ENCODE peak calls at places on chromosomes 3 and 15, in eight cellular contexts. One of them, this sample, is unnamed.

GRCh38 chr3:2130726-2131125 is 32.1 kb downstream of the CNTN4 start:
- DNase-seq in astrocyte: no peak
- DNase-seq in BJ: no peak
- DNase-seq in K562: no peak
- DNase-seq in PC-9: no peak
- DNase-seq in colonic mucosa: no peak
- DNase-seq in fibroblast of lung: no peak
- DNase-seq in mammary epithelial cell: no peak
- DNase-seq in this sample: no peak

GRCh38 chr3:183812746-183813445 is 12.5 kb downstream of the MAP6D1 start:
- DNase-seq in astrocyte: no peak
- DNase-seq in BJ: no peak
- DNase-seq in K562: no peak
- DNase-seq in PC-9: no peak
- DNase-seq in colonic mucosa: no peak
- DNase-seq in fibroblast of lung: no peak
- DNase-seq in mammary epithelial cell: no peak
- DNase-seq in this sample: no peak

GRCh38 chr3:44833394-44833793 is 28.3 kb upstream of the TMEM42 start:
- DNase-seq in astrocyte: no peak
- DNase-seq in BJ: no peak
- DNase-seq in K562: no peak
- DNase-seq in PC-9: no peak
- DNase-seq in colonic mucosa: no peak
- DNase-seq in fibroblast of lung: no peak
- DNase-seq in mammary epithelial cell: no peak
- DNase-seq in this sample: no peak

GRCh38 chr3:98890181-98890882 is 11.2 kb downstream of the DCBLD2 start:
- DNase-seq in astrocyte: no peak
- DNase-seq in BJ: no peak
- DNase-seq in K562: no peak
- DNase-seq in PC-9: no peak
- DNase-seq in colonic mucosa: no peak
- DNase-seq in fibroblast of lung: peak
- DNase-seq in mammary epithelial cell: no peak
- DNase-seq in this sample: no peak

GRCh38 chr3:48466386-48467109 is 20.0 kb downstream of the ATRIP start:
- DNase-seq in astrocyte: no peak
- DNase-seq in BJ: no peak
- DNase-seq in K562: no peak
- DNase-seq in PC-9: no peak
- DNase-seq in colonic mucosa: no peak
- DNase-seq in fibroblast of lung: no peak
- DNase-seq in mammary epithelial cell: no peak
- DNase-seq in this sample: peak

GRCh38 chr3:141448606-141449216 is 38.1 kb upstream of the RASA2 start:
- DNase-seq in astrocyte: peak
- DNase-seq in BJ: no peak
- DNase-seq in K562: no peak
- DNase-seq in PC-9: no peak
- DNase-seq in colonic mucosa: no peak
- DNase-seq in fibroblast of lung: peak
- DNase-seq in mammary epithelial cell: no peak
- DNase-seq in this sample: no peak

GRCh38 chr3:109927161-109927560 is 589.8 kb upstream of the DPPA4 start:
- DNase-seq in astrocyte: peak
- DNase-seq in BJ: peak
- DNase-seq in K562: no peak
- DNase-seq in PC-9: peak
- DNase-seq in colonic mucosa: no peak
- DNase-seq in fibroblast of lung: peak
- DNase-seq in mammary epithelial cell: peak
- DNase-seq in this sample: no peak

GRCh38 chr3:158847885-158848284 is 46.0 kb downstream of the MFSD1 start:
- DNase-seq in astrocyte: no peak
- DNase-seq in BJ: no peak
- DNase-seq in K562: no peak
- DNase-seq in PC-9: no peak
- DNase-seq in colonic mucosa: no peak
- DNase-seq in fibroblast of lung: no peak
- DNase-seq in mammary epithelial cell: no peak
- DNase-seq in this sample: no peak

GRCh38 chr3:48952510-48953118 is 34.0 kb downstream of the ARIH2 start:
- DNase-seq in astrocyte: no peak
- DNase-seq in BJ: no peak
- DNase-seq in K562: no peak
- DNase-seq in PC-9: no peak
- DNase-seq in colonic mucosa: peak
- DNase-seq in fibroblast of lung: no peak
- DNase-seq in mammary epithelial cell: peak
- DNase-seq in this sample: no peak

GRCh38 chr3:122513386-122514122 is 1.2 kb downstream of the KPNA1 start:
- DNase-seq in astrocyte: peak
- DNase-seq in BJ: peak
- DNase-seq in K562: no peak
- DNase-seq in PC-9: peak
- DNase-seq in colonic mucosa: no peak
- DNase-seq in fibroblast of lung: no peak
- DNase-seq in mammary epithelial cell: no peak
- DNase-seq in this sample: no peak

GRCh38 chr3:23004971-23005370 is 198.2 kb upstream of the UBE2E2 start:
- DNase-seq in astrocyte: peak
- DNase-seq in BJ: no peak
- DNase-seq in K562: no peak
- DNase-seq in PC-9: peak
- DNase-seq in colonic mucosa: no peak
- DNase-seq in fibroblast of lung: peak
- DNase-seq in mammary epithelial cell: peak
- DNase-seq in this sample: no peak

GRCh38 chr15:83992356-83993031 is 243.1 kb upstream of the GOLGA6L4 start:
- DNase-seq in astrocyte: no peak
- DNase-seq in BJ: no peak
- DNase-seq in K562: no peak
- DNase-seq in PC-9: no peak
- DNase-seq in colonic mucosa: no peak
- DNase-seq in fibroblast of lung: no peak
- DNase-seq in mammary epithelial cell: no peak
- DNase-seq in this sample: no peak

GRCh38 chr3:13268120-13268519 is 152.0 kb downstream of the NUP210 start:
- DNase-seq in astrocyte: no peak
- DNase-seq in BJ: no peak
- DNase-seq in K562: no peak
- DNase-seq in PC-9: no peak
- DNase-seq in colonic mucosa: no peak
- DNase-seq in fibroblast of lung: no peak
- DNase-seq in mammary epithelial cell: no peak
- DNase-seq in this sample: no peak

GRCh38 chr3:188554404-188554803 is 400.4 kb downstream of the LPP start:
- DNase-seq in astrocyte: peak
- DNase-seq in BJ: no peak
- DNase-seq in K562: no peak
- DNase-seq in PC-9: no peak
- DNase-seq in colonic mucosa: no peak
- DNase-seq in fibroblast of lung: peak
- DNase-seq in mammary epithelial cell: peak
- DNase-seq in this sample: peak

GRCh38 chr3:186544281-186544680 is at the start of gene CRYGS:
- DNase-seq in astrocyte: no peak
- DNase-seq in BJ: no peak
- DNase-seq in K562: no peak
- DNase-seq in PC-9: no peak
- DNase-seq in colonic mucosa: no peak
- DNase-seq in fibroblast of lung: no peak
- DNase-seq in mammary epithelial cell: no peak
- DNase-seq in this sample: no peak

GRCh38 chr15:25170781-25171110 is 216.0 kb downstream of the SNRPN start:
- DNase-seq in astrocyte: no peak
- DNase-seq in BJ: no peak
- DNase-seq in K562: no peak
- DNase-seq in PC-9: no peak
- DNase-seq in colonic mucosa: no peak
- DNase-seq in fibroblast of lung: no peak
- DNase-seq in mammary epithelial cell: no peak
- DNase-seq in this sample: no peak
- H3K4me3 ChIP-seq in astrocyte: no peak
- H3K4me3 ChIP-seq in BJ: no peak
- H3K4me3 ChIP-seq in K562: no peak
- H3K4me3 ChIP-seq in PC-9: no peak
- H3K4me3 ChIP-seq in colonic mucosa: no peak
- H3K4me3 ChIP-seq in fibroblast of lung: no peak
- H3K4me3 ChIP-seq in mammary epithelial cell: no peak
- H3K4me3 ChIP-seq in this sample: no peak

DNA sequence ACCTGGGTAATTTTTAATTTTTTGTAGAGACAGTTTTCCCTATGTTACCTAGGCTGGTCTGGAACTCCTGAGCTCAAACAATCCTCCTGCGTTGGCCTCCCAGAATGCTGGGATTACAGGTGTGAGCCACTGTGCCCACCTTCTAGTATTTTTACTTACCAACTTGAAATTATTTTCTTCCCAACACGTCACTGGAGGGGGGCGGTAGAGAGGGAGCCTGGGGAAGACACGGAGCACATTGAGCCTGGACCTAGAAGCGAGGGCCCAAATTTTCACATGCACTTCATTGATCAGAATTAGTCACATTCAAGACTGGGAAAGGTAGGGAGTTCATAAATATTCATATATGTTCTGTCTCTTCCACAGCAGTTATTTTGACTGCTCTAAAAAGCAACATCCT is 98.5 kb downstream of the STRIT1 start:
- DNase-seq in astrocyte: no peak
- DNase-seq in BJ: no peak
- DNase-seq in K562: no peak
- DNase-seq in PC-9: no peak
- DNase-seq in colonic mucosa: no peak
- DNase-seq in fibroblast of lung: no peak
- DNase-seq in mammary epithelial cell: no peak
- DNase-seq in this sample: no peak
- TF ChIP-seq CTCF in astrocyte: no peak
- TF ChIP-seq CTCF in BJ: no peak
- TF ChIP-seq CTCF in K562: no peak
- TF ChIP-seq CTCF in PC-9: no peak
- TF ChIP-seq CTCF in colonic mucosa: no peak
- TF ChIP-seq CTCF in fibroblast of lung: no peak
- TF ChIP-seq CTCF in mammary epithelial cell: no peak
- TF ChIP-seq CTCF in this sample: no peak

GRCh38 chr3:125214738-125215137 is 2.2 kb upstream of the SLC12A8 start:
- DNase-seq in astrocyte: no peak
- DNase-seq in BJ: no peak
- DNase-seq in K562: no peak
- DNase-seq in PC-9: no peak
- DNase-seq in colonic mucosa: no peak
- DNase-seq in fibroblast of lung: no peak
- DNase-seq in mammary epithelial cell: no peak
- DNase-seq in this sample: no peak

GRCh38 chr3:125213946-125214542 is 1.5 kb upstream of the SLC12A8 start:
- DNase-seq in astrocyte: peak
- DNase-seq in BJ: peak
- DNase-seq in K562: no peak
- DNase-seq in PC-9: no peak
- DNase-seq in colonic mucosa: no peak
- DNase-seq in fibroblast of lung: no peak
- DNase-seq in mammary epithelial cell: no peak
- DNase-seq in this sample: no peak

GRCh38 chr3:125212096-125212508 is 446 bp downstream of the SLC12A8 start:
- DNase-seq in astrocyte: no peak
- DNase-seq in BJ: no peak
- DNase-seq in K562: no peak
- DNase-seq in PC-9: no peak
- DNase-seq in colonic mucosa: peak
- DNase-seq in fibroblast of lung: no peak
- DNase-seq in mammary epithelial cell: no peak
- DNase-seq in this sample: peak

GRCh38 chr3:125212509-125213372 is at the start of gene SLC12A8:
- DNase-seq in astrocyte: no peak
- DNase-seq in BJ: no peak
- DNase-seq in K562: no peak
- DNase-seq in PC-9: no peak
- DNase-seq in colonic mucosa: peak
- DNase-seq in fibroblast of lung: no peak
- DNase-seq in mammary epithelial cell: no peak
- DNase-seq in this sample: no peak

GRCh38 chr3:125211523-125212095 is 939 bp downstream of the SLC12A8 start:
- DNase-seq in astrocyte: no peak
- DNase-seq in BJ: no peak
- DNase-seq in K562: no peak
- DNase-seq in PC-9: no peak
- DNase-seq in colonic mucosa: no peak
- DNase-seq in fibroblast of lung: no peak
- DNase-seq in mammary epithelial cell: no peak
- DNase-seq in this sample: no peak
- H3K4me3 ChIP-seq in astrocyte: peak
- H3K4me3 ChIP-seq in BJ: no peak
- H3K4me3 ChIP-seq in K562: no peak
- H3K4me3 ChIP-seq in PC-9: peak
- H3K4me3 ChIP-seq in colonic mucosa: peak
- H3K4me3 ChIP-seq in fibroblast of lung: no peak
- H3K4me3 ChIP-seq in mammary epithelial cell: peak
- H3K4me3 ChIP-seq in this sample: peak

GRCh38 chr15:99977945-99978344 is 244.7 kb upstream of the LYSMD4 start:
- DNase-seq in astrocyte: no peak
- DNase-seq in BJ: no peak
- DNase-seq in K562: no peak
- DNase-seq in PC-9: no peak
- DNase-seq in colonic mucosa: no peak
- DNase-seq in fibroblast of lung: no peak
- DNase-seq in mammary epithelial cell: no peak
- DNase-seq in this sample: no peak

GRCh38 chr15:99976000-99976399 is 242.8 kb upstream of the LYSMD4 start:
- DNase-seq in astrocyte: no peak
- DNase-seq in BJ: no peak
- DNase-seq in K562: no peak
- DNase-seq in PC-9: no peak
- DNase-seq in colonic mucosa: no peak
- DNase-seq in fibroblast of lung: no peak
- DNase-seq in mammary epithelial cell: no peak
- DNase-seq in this sample: no peak

GRCh38 chr15:99979371-99979770 is 246.1 kb upstream of the LYSMD4 start:
- DNase-seq in astrocyte: no peak
- DNase-seq in BJ: no peak
- DNase-seq in K562: no peak
- DNase-seq in PC-9: no peak
- DNase-seq in colonic mucosa: no peak
- DNase-seq in fibroblast of lung: no peak
- DNase-seq in mammary epithelial cell: no peak
- DNase-seq in this sample: no peak

GRCh38 chr15:99978426-99978825 is 245.2 kb upstream of the LYSMD4 start:
- DNase-seq in astrocyte: no peak
- DNase-seq in BJ: no peak
- DNase-seq in K562: no peak
- DNase-seq in PC-9: no peak
- DNase-seq in colonic mucosa: no peak
- DNase-seq in fibroblast of lung: no peak
- DNase-seq in mammary epithelial cell: no peak
- DNase-seq in this sample: no peak

DNA sequence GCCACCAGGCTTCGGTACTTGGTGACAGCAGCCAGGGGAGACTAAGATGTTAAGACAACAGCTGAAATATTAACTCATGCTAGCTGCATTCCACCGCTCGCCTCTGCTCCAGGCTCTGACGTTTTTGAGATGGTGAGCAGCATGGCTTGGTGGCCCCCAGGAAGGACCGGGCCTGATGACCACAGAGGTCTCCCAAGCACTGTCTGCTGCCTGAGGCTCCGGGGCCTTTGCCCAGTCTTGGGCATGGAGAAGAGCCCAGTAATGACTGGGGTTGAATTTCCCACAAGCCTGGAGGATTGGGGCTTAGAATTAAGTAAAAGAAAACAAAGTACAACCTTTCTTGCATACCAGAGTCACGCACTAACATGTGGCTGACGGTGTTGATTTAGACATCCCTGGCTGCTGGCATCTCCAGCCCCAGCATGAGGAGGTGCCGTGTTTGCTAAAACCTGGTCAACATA is 243.6 kb upstream of the LYSMD4 start:
- DNase-seq in astrocyte: peak
- DNase-seq in BJ: no peak
- DNase-seq in K562: no peak
- DNase-seq in PC-9: no peak
- DNase-seq in colonic mucosa: no peak
- DNase-seq in fibroblast of lung: no peak
- DNase-seq in mammary epithelial cell: peak
- DNase-seq in this sample: no peak
- TF ChIP-seq CTCF in astrocyte: no peak
- TF ChIP-seq CTCF in BJ: no peak
- TF ChIP-seq CTCF in K562: no peak
- TF ChIP-seq CTCF in PC-9: no peak
- TF ChIP-seq CTCF in colonic mucosa: no peak
- TF ChIP-seq CTCF in fibroblast of lung: no peak
- TF ChIP-seq CTCF in mammary epithelial cell: no peak
- TF ChIP-seq CTCF in this sample: no peak

This sample was measured in LNCaP clone FGC.